ENCODE peak calls at places on chromosomes 1 and 21, in nine cellular contexts. One of them, this sample, is unnamed. For H3K36me3, the result is how much of the 10 kb centered on the place peaks cover.

GRCh38 chr21:38712076-38712475 is 93.7 kb upstream of the ETS2 start:
- DNase-seq in right lobe of liver: no peak
- DNase-seq in body of pancreas: no peak
- DNase-seq in SK-N-SH: peak
- DNase-seq in BE2C: no peak
- DNase-seq in HCT116: peak
- DNase-seq in IMR-90: peak
- DNase-seq in sigmoid colon: no peak
- DNase-seq in transverse colon: peak
- DNase-seq in this sample: peak

GRCh38 chr1:36297062-36297461 is 9.1 kb upstream of the SH3D21 start:
- DNase-seq in sigmoid colon: no peak
- DNase-seq in IMR-90: no peak
- DNase-seq in transverse colon: no peak
- DNase-seq in right lobe of liver: no peak
- DNase-seq in BE2C: no peak
- DNase-seq in HCT116: no peak
- DNase-seq in SK-N-SH: no peak
- DNase-seq in body of pancreas: no peak
- DNase-seq in this sample: no peak

GRCh38 chr1:12371053-12371452 is 141.2 kb downstream of the VPS13D start:
- DNase-seq in BE2C: no peak
- DNase-seq in sigmoid colon: no peak
- DNase-seq in IMR-90: no peak
- DNase-seq in HCT116: no peak
- DNase-seq in right lobe of liver: no peak
- DNase-seq in SK-N-SH: no peak
- DNase-seq in body of pancreas: no peak
- DNase-seq in transverse colon: no peak
- DNase-seq in this sample: no peak

GRCh38 chr1:101028466-101028865 is 2.9 kb upstream of the DPH5 start:
- DNase-seq in sigmoid colon: no peak
- DNase-seq in IMR-90: no peak
- DNase-seq in HCT116: no peak
- DNase-seq in SK-N-SH: no peak
- DNase-seq in transverse colon: no peak
- DNase-seq in right lobe of liver: no peak
- DNase-seq in BE2C: no peak
- DNase-seq in body of pancreas: no peak
- DNase-seq in this sample: no peak

GRCh38 chr1:32997381-32997891 is 32.8 kb upstream of the RNF19B start:
- DNase-seq in SK-N-SH: no peak
- DNase-seq in BE2C: no peak
- DNase-seq in right lobe of liver: no peak
- DNase-seq in transverse colon: no peak
- DNase-seq in sigmoid colon: no peak
- DNase-seq in body of pancreas: no peak
- DNase-seq in IMR-90: peak
- DNase-seq in HCT116: no peak
- DNase-seq in this sample: no peak

GRCh38 chr1:180062452-180062971 is 92.2 kb upstream of the QSOX1 start:
- DNase-seq in BE2C: no peak
- DNase-seq in right lobe of liver: no peak
- DNase-seq in HCT116: no peak
- DNase-seq in sigmoid colon: no peak
- DNase-seq in SK-N-SH: no peak
- DNase-seq in transverse colon: no peak
- DNase-seq in body of pancreas: no peak
- DNase-seq in IMR-90: no peak
- DNase-seq in this sample: no peak

GRCh38 chr1:150018165-150018564 is 7.6 kb upstream of the OTUD7B start:
- DNase-seq in body of pancreas: no peak
- DNase-seq in HCT116: no peak
- DNase-seq in SK-N-SH: no peak
- DNase-seq in right lobe of liver: no peak
- DNase-seq in transverse colon: no peak
- DNase-seq in BE2C: no peak
- DNase-seq in sigmoid colon: no peak
- DNase-seq in IMR-90: no peak
- DNase-seq in this sample: no peak

GRCh38 chr1:23581219-23581618 is 21.9 kb upstream of the ID3 start:
- DNase-seq in right lobe of liver: no peak
- DNase-seq in BE2C: peak
- DNase-seq in transverse colon: no peak
- DNase-seq in sigmoid colon: peak
- DNase-seq in HCT116: no peak
- DNase-seq in body of pancreas: no peak
- DNase-seq in IMR-90: peak
- DNase-seq in SK-N-SH: peak
- DNase-seq in this sample: no peak

GRCh38 chr1:110130989-110131388 is 18.7 kb downstream of the UBL4B start:
- DNase-seq in sigmoid colon: no peak
- DNase-seq in right lobe of liver: no peak
- DNase-seq in BE2C: no peak
- DNase-seq in transverse colon: no peak
- DNase-seq in body of pancreas: no peak
- DNase-seq in IMR-90: no peak
- DNase-seq in HCT116: no peak
- DNase-seq in SK-N-SH: no peak
- DNase-seq in this sample: no peak

GRCh38 chr1:99590578-99591209 is 55.2 kb upstream of the PALMD start:
- DNase-seq in SK-N-SH: peak
- DNase-seq in transverse colon: no peak
- DNase-seq in HCT116: no peak
- DNase-seq in IMR-90: peak
- DNase-seq in body of pancreas: peak
- DNase-seq in sigmoid colon: no peak
- DNase-seq in BE2C: peak
- DNase-seq in right lobe of liver: no peak
- DNase-seq in this sample: no peak

GRCh38 chr1:208159542-208160258 is 84.5 kb downstream of the PLXNA2 start:
- DNase-seq in SK-N-SH: peak
- DNase-seq in BE2C: peak
- DNase-seq in IMR-90: peak
- DNase-seq in right lobe of liver: no peak
- DNase-seq in body of pancreas: peak
- DNase-seq in sigmoid colon: peak
- DNase-seq in transverse colon: no peak
- DNase-seq in HCT116: no peak
- DNase-seq in this sample: peak

GRCh38 chr21:38136201-38136600 is 120.6 kb upstream of the KCNJ15 start:
- DNase-seq in body of pancreas: no peak
- DNase-seq in transverse colon: no peak
- DNase-seq in BE2C: no peak
- DNase-seq in SK-N-SH: no peak
- DNase-seq in IMR-90: peak
- DNase-seq in right lobe of liver: no peak
- DNase-seq in HCT116: no peak
- DNase-seq in sigmoid colon: no peak
- DNase-seq in this sample: no peak

GRCh38 chr1:58837886-58838285 is 54.0 kb upstream of the JUN start:
- DNase-seq in body of pancreas: no peak
- DNase-seq in HCT116: no peak
- DNase-seq in BE2C: no peak
- DNase-seq in right lobe of liver: no peak
- DNase-seq in sigmoid colon: no peak
- DNase-seq in IMR-90: no peak
- DNase-seq in transverse colon: no peak
- DNase-seq in SK-N-SH: no peak
- DNase-seq in this sample: no peak

GRCh38 chr21:14523234-14523633 is 22.9 kb downstream of the SAMSN1 start:
- DNase-seq in BE2C: no peak
- DNase-seq in right lobe of liver: no peak
- DNase-seq in SK-N-SH: no peak
- DNase-seq in IMR-90: no peak
- DNase-seq in HCT116: no peak
- DNase-seq in body of pancreas: no peak
- DNase-seq in sigmoid colon: no peak
- DNase-seq in transverse colon: no peak
- DNase-seq in this sample: no peak

GRCh38 chr1:28909198-28909597 is 5.2 kb upstream of the EPB41 start:
- DNase-seq in right lobe of liver: no peak
- DNase-seq in IMR-90: no peak
- DNase-seq in HCT116: no peak
- DNase-seq in body of pancreas: no peak
- DNase-seq in SK-N-SH: no peak
- DNase-seq in sigmoid colon: no peak
- DNase-seq in BE2C: no peak
- DNase-seq in transverse colon: no peak
- DNase-seq in this sample: no peak

GRCh38 chr1:87513270-87513669 is 184.6 kb downstream of the LMO4 start:
- DNase-seq in SK-N-SH: no peak
- DNase-seq in sigmoid colon: no peak
- DNase-seq in HCT116: no peak
- DNase-seq in transverse colon: no peak
- DNase-seq in right lobe of liver: no peak
- DNase-seq in IMR-90: peak
- DNase-seq in BE2C: no peak
- DNase-seq in body of pancreas: no peak
- DNase-seq in this sample: no peak

GRCh38 chr1:202586018-202586821 is 124.0 kb downstream of the SYT2 start:
- DNase-seq in IMR-90: peak
- DNase-seq in sigmoid colon: peak
- DNase-seq in BE2C: peak
- DNase-seq in transverse colon: peak
- DNase-seq in right lobe of liver: no peak
- DNase-seq in SK-N-SH: peak
- DNase-seq in body of pancreas: peak
- DNase-seq in HCT116: no peak
- DNase-seq in this sample: no peak

GRCh38 chr21:16842716-16843115 is 670.1 kb upstream of the CXADR start:
- DNase-seq in transverse colon: no peak
- DNase-seq in right lobe of liver: no peak
- DNase-seq in sigmoid colon: no peak
- DNase-seq in body of pancreas: no peak
- DNase-seq in BE2C: no peak
- DNase-seq in IMR-90: peak
- DNase-seq in SK-N-SH: no peak
- DNase-seq in HCT116: no peak
- DNase-seq in this sample: no peak

GRCh38 chr1:21024918-21025317 is 151.8 kb downstream of the EIF4G3 start:
- DNase-seq in SK-N-SH: peak
- DNase-seq in BE2C: no peak
- DNase-seq in body of pancreas: no peak
- DNase-seq in HCT116: no peak
- DNase-seq in transverse colon: no peak
- DNase-seq in right lobe of liver: no peak
- DNase-seq in IMR-90: no peak
- DNase-seq in sigmoid colon: no peak
- DNase-seq in this sample: no peak

GRCh38 chr1:62384276-62385005 is 52.4 kb upstream of the USP1 start:
- DNase-seq in BE2C: peak
- DNase-seq in HCT116: no peak
- DNase-seq in IMR-90: peak
- DNase-seq in sigmoid colon: no peak
- DNase-seq in SK-N-SH: peak
- DNase-seq in right lobe of liver: peak
- DNase-seq in transverse colon: no peak
- DNase-seq in body of pancreas: peak
- DNase-seq in this sample: no peak

GRCh38 chr1:229158317-229159294 is 112.3 kb upstream of the RAB4A start:
- DNase-seq in transverse colon: no peak
- DNase-seq in sigmoid colon: no peak
- DNase-seq in BE2C: no peak
- DNase-seq in SK-N-SH: no peak
- DNase-seq in IMR-90: no peak
- DNase-seq in right lobe of liver: no peak
- DNase-seq in body of pancreas: no peak
- DNase-seq in HCT116: no peak
- DNase-seq in this sample: no peak

GRCh38 chr1:86487131-86487804 is 18.5 kb downstream of the CLCA1 start:
- DNase-seq in sigmoid colon: peak
- DNase-seq in HCT116: no peak
- DNase-seq in transverse colon: no peak
- DNase-seq in right lobe of liver: no peak
- DNase-seq in SK-N-SH: no peak
- DNase-seq in body of pancreas: no peak
- DNase-seq in BE2C: no peak
- DNase-seq in IMR-90: peak
- DNase-seq in this sample: no peak

GRCh38 chr21:43210454-43211084 is 41.8 kb downstream of the CRYAA start:
- DNase-seq in BE2C: no peak
- DNase-seq in SK-N-SH: no peak
- DNase-seq in IMR-90: no peak
- DNase-seq in transverse colon: no peak
- DNase-seq in HCT116: no peak
- DNase-seq in sigmoid colon: peak
- DNase-seq in body of pancreas: peak
- DNase-seq in right lobe of liver: peak
- DNase-seq in this sample: no peak

GRCh38 chr1:60762176-60762575 is 320.2 kb upstream of the NFIA start:
- DNase-seq in BE2C: no peak
- DNase-seq in SK-N-SH: no peak
- DNase-seq in HCT116: no peak
- DNase-seq in IMR-90: peak
- DNase-seq in right lobe of liver: no peak
- DNase-seq in transverse colon: no peak
- DNase-seq in body of pancreas: no peak
- DNase-seq in sigmoid colon: no peak
- DNase-seq in this sample: no peak
- TF ChIP-seq CTCF in BE2C: no peak
- TF ChIP-seq CTCF in SK-N-SH: no peak
- TF ChIP-seq CTCF in HCT116: no peak
- TF ChIP-seq CTCF in IMR-90: no peak
- TF ChIP-seq CTCF in right lobe of liver: no peak
- TF ChIP-seq CTCF in transverse colon: no peak
- TF ChIP-seq CTCF in body of pancreas: no peak
- TF ChIP-seq CTCF in sigmoid colon: no peak
- TF ChIP-seq CTCF in this sample: no peak

GRCh38 chr1:212614398-212615091 is 6.0 kb downstream of the ATF3 start:
- DNase-seq in right lobe of liver: no peak
- DNase-seq in HCT116: no peak
- DNase-seq in body of pancreas: no peak
- DNase-seq in SK-N-SH: no peak
- DNase-seq in BE2C: no peak
- DNase-seq in sigmoid colon: no peak
- DNase-seq in IMR-90: no peak
- DNase-seq in transverse colon: no peak
- DNase-seq in this sample: no peak
- H3K36me3 ChIP-seq in right lobe of liver: under half
- H3K36me3 ChIP-seq in HCT116: under half
- H3K36me3 ChIP-seq in body of pancreas: under half
- H3K36me3 ChIP-seq in SK-N-SH: under half
- H3K36me3 ChIP-seq in BE2C: under half
- H3K36me3 ChIP-seq in sigmoid colon: under half
- H3K36me3 ChIP-seq in IMR-90: under half
- H3K36me3 ChIP-seq in transverse colon: under half
- H3K36me3 ChIP-seq in this sample: half or more

GRCh38 chr1:71463144-71463543 is 382.3 kb upstream of the ZRANB2 start:
- DNase-seq in HCT116: no peak
- DNase-seq in sigmoid colon: no peak
- DNase-seq in SK-N-SH: no peak
- DNase-seq in IMR-90: peak
- DNase-seq in transverse colon: no peak
- DNase-seq in right lobe of liver: no peak
- DNase-seq in body of pancreas: no peak
- DNase-seq in BE2C: no peak
- DNase-seq in this sample: no peak
- TF ChIP-seq CTCF in HCT116: no peak
- TF ChIP-seq CTCF in sigmoid colon: no peak
- TF ChIP-seq CTCF in SK-N-SH: no peak
- TF ChIP-seq CTCF in IMR-90: no peak
- TF ChIP-seq CTCF in transverse colon: no peak
- TF ChIP-seq CTCF in right lobe of liver: no peak
- TF ChIP-seq CTCF in body of pancreas: no peak
- TF ChIP-seq CTCF in BE2C: no peak
- TF ChIP-seq CTCF in this sample: no peak

GRCh38 chr1:228095938-228096337 is 7.2 kb downstream of the C1orf35 start:
- DNase-seq in SK-N-SH: peak
- DNase-seq in BE2C: no peak
- DNase-seq in HCT116: no peak
- DNase-seq in sigmoid colon: peak
- DNase-seq in transverse colon: no peak
- DNase-seq in right lobe of liver: no peak
- DNase-seq in body of pancreas: no peak
- DNase-seq in IMR-90: no peak
- DNase-seq in this sample: peak
- H3K36me3 ChIP-seq in SK-N-SH: half or more
- H3K36me3 ChIP-seq in BE2C: half or more
- H3K36me3 ChIP-seq in HCT116: half or more
- H3K36me3 ChIP-seq in sigmoid colon: under half
- H3K36me3 ChIP-seq in transverse colon: under half
- H3K36me3 ChIP-seq in right lobe of liver: under half
- H3K36me3 ChIP-seq in body of pancreas: under half
- H3K36me3 ChIP-seq in IMR-90: half or more
- H3K36me3 ChIP-seq in this sample: half or more